ENCODE peak calls at places on chromosome 11, in six cellular contexts. C, E, I, K, M and V are unnamed samples.

GRCh38 chr11:76763573-76764348 is 19.4 kb upstream of the TSKU start:
- DNase-seq in E (no peak), K (no peak), M (peak), C (no peak), I (peak), V (peak)

GRCh38 chr11:73760066-73760679 is 701 bp downstream of the RAB6A start:
- DNase-seq in M (peak), K (peak), I (no peak), C (peak), E (peak), V (no peak)

GRCh38 chr11:76159983-76160661 is 46.2 kb downstream of the WNT11 start:
- DNase-seq in C (no peak), I (no peak), E (no peak), K (peak), M (no peak), V (no peak)

GRCh38 chr11:5004429-5005274 is 10.0 kb downstream of the OR51L1 start:
- DNase-seq in E (peak), I (peak), M (peak), K (no peak), C (peak), V (peak)

GRCh38 chr11:129225190-129225589 is 33.1 kb upstream of the ARHGAP32 start:
- DNase-seq in I (peak), K (no peak), E (no peak), M (no peak), C (no peak), V (no peak)

GRCh38 chr11:103420593-103420992 is 311.4 kb downstream of the DYNC2H1 start:
- DNase-seq in M (no peak), E (no peak), C (no peak), K (no peak), I (peak), V (peak)

GRCh38 chr11:117316197-117316961 is at the start of gene BACE1:
- DNase-seq in E (peak), K (peak), C (peak), I (peak), M (peak), V (no peak)

GRCh38 chr11:62400760-62401159 is 18.1 kb upstream of the SCGB1A1 start:
- DNase-seq in E (no peak), K (peak), I (no peak), M (no peak), C (no peak), V (peak)

GRCh38 chr11:45180888-45181594 is 34.6 kb downstream of the PRDM11 start:
- DNase-seq in I (peak), E (peak), M (peak), K (peak), C (peak), V (no peak)

GRCh38 chr11:120565436-120566155 is 54.0 kb downstream of the GRIK4 start:
- DNase-seq in I (peak), M (no peak), C (peak), E (no peak), K (no peak), V (no peak)

GRCh38 chr11:28878025-28878424 is 769.8 kb downstream of the METTL15 start:
- DNase-seq in K (no peak), I (peak), C (no peak), E (no peak), M (peak), V (no peak)

GRCh38 chr11:81071641-81072040 is 1630.8 kb upstream of the TENM4 start:
- DNase-seq in E (no peak), C (no peak), I (peak), M (peak), K (no peak), V (no peak)

GRCh38 chr11:101915811-101916291 is 471 bp downstream of the ANGPTL5 start:
- DNase-seq in E (peak), K (no peak), C (no peak), I (peak), M (peak), V (no peak)

GRCh38 chr11:102468636-102469195 is 16.2 kb upstream of the TMEM123 start:
- DNase-seq in K (no peak), M (no peak), E (no peak), C (no peak), I (no peak), V (no peak)

GRCh38 chr11:111727431-111727830 is 38.8 kb downstream of the PPP2R1B start:
- DNase-seq in K (peak), E (no peak), M (no peak), I (no peak), C (no peak), V (no peak)

GRCh38 chr11:111725621-111726020 is 40.6 kb downstream of the PPP2R1B start:
- DNase-seq in I (no peak), E (no peak), M (no peak), K (no peak), C (no peak), V (no peak)

GRCh38 chr11:111726301-111726713 is 39.9 kb downstream of the PPP2R1B start:
- DNase-seq in K (peak), C (no peak), I (no peak), E (no peak), M (no peak), V (no peak)

GRCh38 chr11:111723595-111723994 is 42.6 kb downstream of the PPP2R1B start:
- DNase-seq in I (no peak), C (peak), E (no peak), K (peak), M (no peak), V (no peak)

GRCh38 chr11:111724615-111725129 is 41.5 kb downstream of the PPP2R1B start:
- DNase-seq in K (peak), E (no peak), M (no peak), C (no peak), I (no peak), V (no peak)
- H3K4me3 ChIP-seq in K (no peak), E (no peak), M (no peak), C (no peak), I (no peak), V (no peak)

DNA sequence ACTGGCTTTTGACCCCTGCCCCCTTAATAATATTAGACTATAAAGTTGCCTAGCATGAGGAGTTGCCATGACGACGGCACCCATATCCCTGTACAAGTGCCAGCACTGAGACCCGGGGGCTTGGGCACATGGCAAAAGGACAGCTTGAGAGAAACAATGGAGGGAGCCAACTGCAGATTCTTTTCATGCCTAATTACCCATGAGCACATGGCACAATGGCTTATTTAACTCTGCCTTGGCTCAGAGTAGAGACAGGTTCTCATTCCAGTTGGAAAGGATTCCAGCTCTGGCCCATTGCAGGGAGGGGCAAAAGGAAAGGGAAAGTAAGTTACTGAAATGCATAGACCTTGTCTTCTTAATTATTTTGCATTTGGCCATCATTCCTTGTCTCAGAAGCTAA is 261.2 kb upstream of the UBASH3B start:
- DNase-seq in I (no peak), E (no peak), C (no peak), K (no peak), M (no peak), V (no peak)
- TF ChIP-seq CTCF in I (no peak), E (no peak), C (no peak), K (no peak), M (no peak), V (no peak)

GRCh38 chr11:67409781-67410368 is 5.6 kb upstream of the CARNS1 start:
- DNase-seq in M (no peak), I (no peak), K (no peak), C (peak), E (no peak), V (no peak)
- H3K4me3 ChIP-seq in M (no peak), I (no peak), K (peak), C (no peak), E (no peak), V (no peak)

GRCh38 chr11:36711104-36711825 is 113.2 kb upstream of the RAG2 start:
- DNase-seq in M (peak), E (peak), C (peak), K (no peak), I (peak), V (no peak)
- TF ChIP-seq CTCF in M (peak), E (no peak), C (peak), K (no peak), I (peak), V (no peak)

DNA sequence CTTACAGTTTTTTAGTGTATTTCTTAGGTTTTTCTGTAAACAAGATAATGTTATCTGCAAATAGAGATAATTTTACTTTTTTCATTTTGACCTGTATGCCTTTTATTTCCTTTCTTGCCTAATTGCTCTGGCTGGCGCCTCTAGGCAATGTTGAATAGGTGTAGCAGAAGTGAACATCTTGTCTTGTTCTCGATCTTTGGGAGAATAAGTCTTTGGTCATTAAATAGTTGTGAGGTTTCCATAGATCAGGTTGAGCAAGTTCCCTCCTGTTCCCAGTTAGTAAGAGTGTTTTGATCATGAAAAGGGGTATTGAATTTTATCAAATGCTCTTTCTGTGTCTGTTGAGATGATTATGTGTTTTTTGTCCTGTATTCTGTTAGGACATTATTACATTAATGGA is 24.0 kb downstream of the PIH1D2 start:
- DNase-seq in E (no peak), I (peak), M (no peak), K (no peak), C (no peak), V (no peak)
- H3K4me3 ChIP-seq in E (no peak), I (no peak), M (no peak), K (no peak), C (no peak), V (no peak)

GRCh38 chr11:63912678-63913077 is 4.3 kb downstream of the RCOR2 start:
- DNase-seq in M (no peak), C (no peak), K (no peak), E (no peak), I (no peak), V (no peak)
- TF ChIP-seq CTCF in M (no peak), C (no peak), K (no peak), E (no peak), I (no peak), V (no peak)

GRCh38 chr11:115676768-115677167 is 172.6 kb upstream of the CADM1 start:
- DNase-seq in K (no peak), M (no peak), C (no peak), I (no peak), E (no peak), V (no peak)
- H3K4me3 ChIP-seq in K (no peak), M (no peak), C (no peak), I (no peak), E (no peak), V (no peak)

GRCh38 chr11:69167130-69167915 is 11.6 kb downstream of the SMIM38 start:
- DNase-seq in M (peak), K (no peak), E (no peak), I (no peak), C (peak), V (no peak)

GRCh38 chr11:69165775-69166174 is 10.0 kb downstream of the SMIM38 start:
- DNase-seq in I (no peak), E (no peak), M (no peak), K (no peak), C (no peak), V (no peak)

GRCh38 chr11:69164824-69165223 is 9.1 kb downstream of the SMIM38 start:
- DNase-seq in I (no peak), M (no peak), C (no peak), E (no peak), K (no peak), V (no peak)

GRCh38 chr11:69167916-69168691 is 12.4 kb downstream of the SMIM38 start:
- DNase-seq in C (no peak), I (peak), E (no peak), M (no peak), K (peak), V (no peak)

GRCh38 chr11:69166186-69167115 is 10.7 kb downstream of the SMIM38 start:
- DNase-seq in I (peak), C (peak), K (no peak), M (peak), E (peak), V (peak)
- TF ChIP-seq CTCF in I (no peak), C (no peak), K (peak), M (no peak), E (no peak), V (peak)